ENCODE peak calls at places on chromosomes 1 and 21, in five cellular contexts. W is HFFc6, U is ascending aorta, O is breast epithelium, T is AG10803. N is an unnamed sample.

GRCh38 chr21:37358392-37358791 is 8.2 kb upstream of the DYRK1A start:
- DNase-seq in W (no peak), U (no peak), O (no peak), T (no peak), N (no peak)

GRCh38 chr1:12063141-12064072 is at the start of gene TNFRSF8:
- DNase-seq in W (no peak), U (no peak), O (no peak), T (no peak), N (no peak)

GRCh38 chr1:47984175-47984789 is 12.9 kb downstream of the TRABD2B start:
- DNase-seq in W (no peak), U (peak), O (no peak), T (no peak), N (no peak)

GRCh38 chr1:235783148-235783776 is 83.4 kb downstream of the LYST start:
- DNase-seq in W (peak), U (no peak), O (no peak), T (peak), N (no peak)

GRCh38 chr1:187338762-187339412 is 510.1 kb downstream of the PLA2G4A start:
- DNase-seq in W (no peak), U (no peak), O (no peak), T (no peak), N (no peak)

GRCh38 chr1:194908643-194909042 is 1699.6 kb downstream of the KCNT2 start:
- DNase-seq in W (peak), U (no peak), O (no peak), T (no peak), N (no peak)

GRCh38 chr1:22712502-22713271 is 2.0 kb downstream of the EPHB2 start:
- DNase-seq in W (peak), U (no peak), O (no peak), T (no peak), N (no peak)

GRCh38 chr1:59768752-59769411 is 45.9 kb upstream of the HOOK1 start:
- DNase-seq in W (no peak), U (no peak), O (no peak), T (no peak), N (peak)

GRCh38 chr1:209601809-209602657 is 18.5 kb downstream of the CAMK1G start:
- DNase-seq in W (peak), U (no peak), O (no peak), T (peak), N (no peak)

GRCh38 chr1:7686301-7686850 is 84.7 kb upstream of the VAMP3 start:
- DNase-seq in W (no peak), U (no peak), O (no peak), T (no peak), N (no peak)

GRCh38 chr1:27883536-27884181 is 11.3 kb downstream of the THEMIS2 start:
- DNase-seq in W (no peak), U (no peak), O (no peak), T (no peak), N (no peak)

GRCh38 chr1:194862129-194862528 is 1675.7 kb upstream of the B3GALT2 start:
- DNase-seq in W (no peak), U (no peak), O (no peak), T (no peak), N (no peak)

GRCh38 chr1:171107257-171107940 is 16.7 kb downstream of the FMO3 start:
- DNase-seq in W (no peak), U (no peak), O (no peak), T (no peak), N (no peak)

GRCh38 chr1:158798531-158798930 is 17.5 kb upstream of the OR6N2 start:
- DNase-seq in W (no peak), U (no peak), O (no peak), T (no peak), N (no peak)
- TF ChIP-seq CTCF in W (peak), U (no peak), O (no peak), T (no peak), N (no peak)

GRCh38 chr1:84885469-84885868 is 7.5 kb downstream of the LPAR3 start:
- DNase-seq in W (no peak), U (no peak), O (no peak), T (no peak), N (no peak)

GRCh38 chr1:84888753-84889152 is 4.3 kb downstream of the LPAR3 start:
- DNase-seq in W (no peak), U (no peak), O (no peak), T (no peak), N (no peak)

GRCh38 chr1:84883286-84883685 is 9.7 kb downstream of the LPAR3 start:
- DNase-seq in W (peak), U (no peak), O (no peak), T (peak), N (no peak)

GRCh38 chr1:84887261-84887934 is 5.6 kb downstream of the LPAR3 start:
- DNase-seq in W (peak), U (no peak), O (no peak), T (peak), N (no peak)

DNA sequence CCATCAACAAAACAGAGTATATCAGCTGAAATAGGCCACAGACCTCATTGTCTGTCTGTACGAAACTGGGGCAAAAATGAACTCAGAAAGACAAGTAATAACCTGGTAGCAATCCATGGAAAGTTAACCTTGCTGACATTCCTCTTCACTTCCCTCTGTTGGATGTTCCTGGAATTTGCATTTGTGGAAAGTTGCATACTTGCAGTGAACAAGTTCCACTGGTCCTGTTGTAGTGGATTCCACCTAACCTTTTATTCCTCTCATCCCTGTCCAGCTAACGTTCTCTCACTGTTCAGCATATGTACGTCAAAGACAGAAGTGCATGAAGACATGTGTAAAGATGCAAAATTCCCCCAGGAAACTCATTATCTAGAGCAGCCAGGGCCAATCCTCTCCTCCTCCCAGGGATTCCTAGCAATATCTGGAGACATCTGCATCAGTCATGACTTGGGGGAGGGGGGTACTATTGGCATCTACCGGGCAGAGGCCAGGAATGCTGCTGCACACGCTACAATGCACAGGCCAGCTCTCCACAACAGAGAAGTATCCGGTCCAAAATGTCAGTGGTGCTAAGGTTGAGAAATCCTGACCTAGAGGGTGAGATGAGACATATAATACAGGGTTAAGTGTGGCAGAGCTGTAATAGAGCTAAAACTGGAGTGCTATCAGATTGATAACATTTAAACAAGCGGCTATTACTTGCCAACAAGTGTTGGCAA is 8.2 kb downstream of the LPAR3 start:
- DNase-seq in W (no peak), U (no peak), O (no peak), T (no peak), N (no peak)
- TF ChIP-seq CTCF in W (peak), U (no peak), O (no peak), T (peak), N (no peak)

DNA sequence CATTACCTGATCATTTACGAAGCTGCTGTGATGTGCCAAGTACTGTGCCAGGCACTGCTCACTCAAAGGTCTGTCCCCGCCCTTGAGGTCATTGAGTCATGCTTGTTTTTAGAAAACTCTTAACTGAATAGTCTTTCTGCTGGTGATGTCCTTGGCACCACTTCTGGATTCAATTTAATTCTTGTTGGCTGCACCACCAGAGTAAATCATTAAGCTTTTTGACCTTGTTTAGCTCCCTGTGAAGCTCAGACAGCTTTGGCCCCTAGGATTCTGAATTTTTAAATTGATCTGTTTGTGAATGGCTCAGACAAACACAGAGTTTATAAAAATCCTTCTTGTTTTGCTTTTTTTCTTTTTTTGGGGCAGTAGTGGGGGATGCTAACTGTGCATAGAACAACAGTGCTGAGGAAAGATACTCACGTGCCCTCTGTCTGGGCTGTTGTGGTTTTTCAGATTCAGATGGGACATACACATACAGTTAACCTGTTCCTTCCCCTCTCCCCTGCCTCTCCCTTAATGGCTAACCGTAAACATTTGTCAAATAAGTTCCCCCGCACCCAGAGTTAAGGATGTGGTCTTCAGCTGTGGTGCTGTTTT is 67.6 kb downstream of the MTR start:
- DNase-seq in W (no peak), U (no peak), O (no peak), T (peak), N (no peak)
- TF ChIP-seq CTCF in W (no peak), U (no peak), O (no peak), T (no peak), N (no peak)

DNA sequence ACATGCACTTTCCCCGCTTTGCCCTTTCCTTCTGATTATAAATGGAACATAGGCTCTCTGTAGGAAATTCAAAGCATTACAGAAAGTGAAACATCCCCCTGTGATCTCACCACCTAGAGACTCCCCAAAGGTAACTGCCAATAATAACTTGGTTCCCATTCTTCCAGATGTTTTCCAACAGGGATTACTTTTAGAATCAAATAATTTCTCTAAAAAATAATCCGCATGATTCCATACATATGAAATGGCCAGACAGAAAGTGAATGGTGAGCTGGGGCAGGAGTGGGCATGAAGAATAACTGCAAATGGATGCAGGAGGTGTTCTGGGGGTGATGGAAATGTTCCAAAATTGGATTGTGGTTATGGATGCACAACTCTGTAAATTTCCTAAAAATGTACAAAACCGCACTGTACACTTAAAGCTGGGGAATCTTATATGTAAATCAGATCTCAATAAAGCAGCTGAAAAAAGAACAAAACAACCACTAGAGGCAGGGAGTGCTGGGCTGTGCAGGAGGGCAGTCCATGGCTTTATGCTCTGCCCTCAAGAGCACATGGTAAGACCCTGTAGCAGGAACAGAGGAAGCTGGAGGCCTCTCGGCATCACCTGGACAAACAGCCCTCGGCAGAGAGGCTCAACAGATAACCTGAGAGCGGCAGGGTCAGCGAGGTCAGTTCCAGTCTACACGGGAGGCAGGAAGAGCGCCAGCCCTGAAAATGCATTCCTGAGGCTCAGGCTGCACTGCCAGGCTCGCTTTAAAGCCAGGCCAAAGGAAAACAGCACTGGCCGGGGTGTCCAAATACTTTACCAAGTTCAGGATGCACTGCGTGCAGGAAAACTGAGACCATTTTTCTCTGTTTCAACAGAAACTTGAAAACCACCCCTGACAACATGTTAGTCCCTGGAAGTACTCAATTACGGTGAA is 39.7 kb downstream of the CAPZB start:
- DNase-seq in W (no peak), U (no peak), O (no peak), T (peak), N (no peak)
- TF ChIP-seq CTCF in W (peak), U (peak), O (no peak), T (peak), N (no peak)

GRCh38 chr1:151887028-151887427 is 22.3 kb downstream of the THEM4 start:
- DNase-seq in W (peak), U (no peak), O (no peak), T (peak), N (no peak)

GRCh38 chr1:151885479-151885878 is 23.8 kb downstream of the THEM4 start:
- DNase-seq in W (no peak), U (no peak), O (no peak), T (no peak), N (no peak)

GRCh38 chr1:151882466-151882865 is 26.8 kb downstream of the THEM4 start:
- DNase-seq in W (no peak), U (no peak), O (no peak), T (no peak), N (no peak)

GRCh38 chr1:151875419-151876097 is 22.0 kb upstream of the THEM5 start:
- DNase-seq in W (no peak), U (no peak), O (no peak), T (no peak), N (no peak)

GRCh38 chr1:151881479-151881878 is 27.8 kb downstream of the THEM4 start:
- DNase-seq in W (no peak), U (no peak), O (no peak), T (no peak), N (no peak)
- TF ChIP-seq CTCF in W (no peak), U (no peak), O (no peak), T (no peak), N (no peak)

N was measured in lower leg skin.